ENCODE peak calls at places on chromosomes 16 and 17, in nine cellular contexts. Q, M, B, F, A, L, N, Y and R are unnamed samples.

GRCh38 chr17:958712-959451 is 20.7 kb downstream of the NXN start:
- DNase-seq in B (no peak), M (peak; percentile 25), F (no peak), Y (no peak), Q (no peak), A (no peak), N (no peak), L (no peak), R (peak; percentile 19)

GRCh38 chr17:83179811-83180210 is 100.4 kb downstream of the METRNL start:
- DNase-seq in M (no peak), L (no peak), Y (no peak), F (no peak), A (no peak), Q (no peak), N (no peak), B (no peak), R (no peak)

GRCh38 chr17:46742539-46743270 is 75.8 kb downstream of the WNT3 start:
- DNase-seq in N (no peak), A (no peak), Y (no peak), Q (peak; percentile 62), L (peak; percentile 70), F (peak; percentile 83), B (peak; percentile 94), M (peak; percentile 91), R (no peak)

GRCh38 chr17:13940858-13941665 is 128.2 kb upstream of the COX10 start:
- DNase-seq in M (no peak), A (no peak), N (no peak), L (peak; percentile 84), B (peak; percentile 40), Q (no peak), F (no peak), Y (no peak), R (no peak)

GRCh38 chr16:49458221-49458620 is 84.6 kb downstream of the C16orf78 start:
- DNase-seq in A (no peak), M (no peak), Y (no peak), N (no peak), B (no peak), L (no peak), F (no peak), Q (no peak), R (no peak)

GRCh38 chr17:12536021-12536420 is 129.7 kb upstream of the MYOCD start:
- DNase-seq in F (no peak), A (no peak), Q (no peak), N (no peak), Y (no peak), B (peak; percentile 82), M (no peak), L (no peak), R (no peak)

GRCh38 chr16:50284131-50284911 is 18.0 kb downstream of the ADCY7 start:
- DNase-seq in Q (no peak), L (no peak), A (peak; percentile 78), F (no peak), N (no peak), B (no peak), Y (peak; percentile 48), M (no peak), R (peak; percentile 52)

GRCh38 chr17:38848939-38849563 is 4.5 kb downstream of the RPL23 start:
- DNase-seq in Y (no peak), M (no peak), B (no peak), F (no peak), L (no peak), N (no peak), Q (no peak), A (no peak), R (no peak)

GRCh38 chr17:17809527-17810373 is 27.0 kb downstream of the SREBF1 start:
- DNase-seq in F (no peak), A (peak; percentile 89), B (no peak), Y (no peak), N (no peak), Q (no peak), M (peak; percentile 80), L (no peak), R (peak; percentile 78)

GRCh38 chr16:85019659-85020245 is 7.8 kb upstream of the KIAA0513 start:
- DNase-seq in L (no peak), M (no peak), B (peak; percentile 44), N (no peak), Y (no peak), A (peak; percentile 78), Q (no peak), F (no peak), R (peak; percentile 66)

GRCh38 chr17:61904094-61904710 is 23.6 kb downstream of the INTS2 start:
- DNase-seq in N (no peak), L (no peak), B (no peak), Q (peak; percentile 24), M (no peak), Y (peak; percentile 32), A (no peak), F (no peak), R (no peak)

GRCh38 chr17:27559996-27560481 is 70.9 kb upstream of the LGALS9 start:
- DNase-seq in Q (peak; percentile 76), Y (no peak), N (no peak), L (no peak), A (peak; percentile 89), F (peak; percentile 76), M (peak; percentile 93), B (peak; percentile 63), R (peak; percentile 80)

GRCh38 chr16:31072540-31073072 is 1.4 kb downstream of the ZNF668 start:
- DNase-seq in F (peak; percentile 19), Y (no peak), N (no peak), B (peak; percentile 41), L (no peak), A (no peak), M (peak; percentile 50), Q (peak; percentile 54), R (no peak)

GRCh38 chr17:49624896-49625295 is 49.2 kb downstream of the NXPH3 start:
- DNase-seq in L (no peak), A (no peak), Y (no peak), F (no peak), Q (peak; percentile 21), B (no peak), M (peak; percentile 43), N (no peak), R (no peak)

GRCh38 chr17:40106760-40107265 is 6.4 kb upstream of the NR1D1 start:
- DNase-seq in N (no peak), B (no peak), M (no peak), F (no peak), Q (no peak), Y (no peak), L (no peak), A (peak; percentile 72), R (no peak)

GRCh38 chr17:44543213-44543904 is 13.9 kb upstream of the FZD2 start:
- DNase-seq in Y (no peak), L (peak; percentile 84), N (no peak), B (peak; percentile 73), A (no peak), F (no peak), M (peak; percentile 95), Q (peak; percentile 92), R (no peak)

GRCh38 chr16:27449434-27450188 is 47.6 kb downstream of the IL21R start:
- DNase-seq in Q (no peak), B (no peak), L (no peak), A (no peak), M (no peak), N (peak; percentile 73), F (no peak), Y (peak; percentile 95), R (no peak)

GRCh38 chr17:3535253-3535995 is 22.2 kb downstream of the TRPV3 start:
- DNase-seq in Q (peak; percentile 84), Y (peak; percentile 58), M (peak; percentile 85), N (peak; percentile 67), B (peak; percentile 40), A (peak; percentile 91), F (peak; percentile 53), L (no peak), R (peak; percentile 82)

GRCh38 chr16:88005148-88005547 is 53.9 kb downstream of the BANP start:
- DNase-seq in A (no peak), F (no peak), N (peak; percentile 35), Y (no peak), L (no peak), M (no peak), Q (no peak), B (no peak), R (no peak)

GRCh38 chr17:40345161-40346034 is 19.1 kb downstream of the GJD3 start:
- DNase-seq in N (peak; percentile 38), B (peak; percentile 52), L (no peak), F (no peak), A (peak; percentile 95), Q (peak; percentile 82), Y (peak; percentile 42), M (peak; percentile 62), R (peak; percentile 86)

GRCh38 chr16:86577314-86577971 is 906 bp upstream of the FOXL1 start:
- DNase-seq in N (no peak), M (peak; percentile 50), A (no peak), Y (no peak), B (no peak), L (no peak), Q (no peak), F (no peak), R (no peak)

GRCh38 chr16:85610059-85610445 is 3.1 kb upstream of the GSE1 start:
- DNase-seq in F (no peak), A (no peak), Q (no peak), M (no peak), N (no peak), Y (no peak), L (no peak), B (no peak), R (no peak)

GRCh38 chr17:41617136-41617535 is 4.6 kb upstream of the KRT16 start:
- DNase-seq in L (no peak), Q (no peak), Y (no peak), A (no peak), M (no peak), N (no peak), F (no peak), B (peak; percentile 69), R (no peak)

GRCh38 chr16:71666928-71667707 is 41.1 kb downstream of the MARVELD3 start:
- DNase-seq in F (no peak), A (no peak), B (no peak), N (no peak), Q (no peak), L (no peak), M (no peak), Y (no peak), R (no peak)

GRCh38 chr17:7548585-7549400 is at the start of gene TNFSF12:
- DNase-seq in L (peak; percentile 12), F (no peak), Y (peak; percentile 52), N (peak; percentile 48), Q (peak; percentile 67), B (peak; percentile 11), A (peak; percentile 92), M (peak; percentile 11), R (peak; percentile 86)

GRCh38 chr16:66130296-66130910 is 236.1 kb upstream of the CDH5 start:
- DNase-seq in A (no peak), Y (no peak), Q (peak; percentile 57), F (peak; percentile 47), L (no peak), N (no peak), B (no peak), M (peak; percentile 93), R (no peak)

GRCh38 chr17:5249615-5250014 is 15.0 kb upstream of the SCIMP start:
- DNase-seq in F (peak; percentile 57), A (no peak), N (peak; percentile 59), Q (peak; percentile 72), M (peak; percentile 92), L (peak; percentile 40), B (peak; percentile 65), Y (peak; percentile 65), R (no peak)

GRCh38 chr16:7364054-7364407 is 31.4 kb downstream of the RBFOX1 start:
- DNase-seq in A (no peak), B (no peak), N (no peak), Y (no peak), M (no peak), Q (no peak), F (no peak), L (no peak), R (no peak)

GRCh38 chr17:54754560-54754959 is 146.1 kb upstream of the TOM1L1 start:
- DNase-seq in L (no peak), N (no peak), Q (no peak), F (no peak), M (no peak), A (no peak), Y (no peak), B (no peak), R (no peak)

GRCh38 chr16:67666538-67667433 is at the start of the genes C16orf86 and ENKD1:
- DNase-seq in N (peak; percentile 78), Q (peak; percentile 94), F (peak; percentile 55), B (peak; percentile 34), L (peak; percentile 39), Y (peak; percentile 83), A (peak; percentile 95), M (peak; percentile 70), R (peak; percentile 92)

GRCh38 chr16:24508614-24509013 is 30.8 kb upstream of the RBBP6 start:
- DNase-seq in M (peak; percentile 78), L (no peak), B (peak; percentile 82), N (no peak), Y (no peak), F (peak; percentile 87), Q (no peak), A (no peak), R (no peak)